ENCODE peak calls at places on chromosomes 2 and 18, in five cellular contexts. One of them, this sample, is unnamed.

GRCh38 chr2:101012706-101013181 is 10.7 kb downstream of the RPL31 start:
- DNase-seq in HCT116: no peak
- DNase-seq in PC-3: peak
- DNase-seq in neural progenitor cell: peak
- DNase-seq in hepatocyte: peak
- DNase-seq in this sample: peak

GRCh38 chr18:13558132-13558531 is 168.2 kb downstream of the FAM210A start:
- DNase-seq in HCT116: peak
- DNase-seq in PC-3: peak
- DNase-seq in neural progenitor cell: peak
- DNase-seq in hepatocyte: peak
- DNase-seq in this sample: peak

GRCh38 chr2:84052043-84052442 is 407.0 kb downstream of the SUCLG1 start:
- DNase-seq in HCT116: no peak
- DNase-seq in PC-3: no peak
- DNase-seq in neural progenitor cell: no peak
- DNase-seq in hepatocyte: no peak
- DNase-seq in this sample: no peak

GRCh38 chr2:218886461-218886947 is 5.9 kb downstream of the WNT10A start:
- DNase-seq in HCT116: no peak
- DNase-seq in PC-3: no peak
- DNase-seq in neural progenitor cell: peak
- DNase-seq in hepatocyte: no peak
- DNase-seq in this sample: peak

GRCh38 chr18:57595347-57595746 is 8.8 kb upstream of the FECH start:
- DNase-seq in HCT116: no peak
- DNase-seq in PC-3: no peak
- DNase-seq in neural progenitor cell: peak
- DNase-seq in hepatocyte: no peak
- DNase-seq in this sample: no peak

GRCh38 chr18:5995626-5996025 is 100.3 kb upstream of the TMEM200C start:
- DNase-seq in HCT116: no peak
- DNase-seq in PC-3: no peak
- DNase-seq in neural progenitor cell: no peak
- DNase-seq in hepatocyte: no peak
- DNase-seq in this sample: no peak

GRCh38 chr2:695111-695510 is 17.9 kb upstream of the TMEM18 start:
- DNase-seq in HCT116: no peak
- DNase-seq in PC-3: no peak
- DNase-seq in neural progenitor cell: no peak
- DNase-seq in hepatocyte: no peak
- DNase-seq in this sample: no peak

GRCh38 chr2:170813611-170814550 is 2.8 kb upstream of the GAD1 start:
- DNase-seq in HCT116: no peak
- DNase-seq in PC-3: peak
- DNase-seq in neural progenitor cell: peak
- DNase-seq in hepatocyte: peak
- DNase-seq in this sample: peak

GRCh38 chr18:70578480-70578879 is 289.6 kb downstream of the SOCS6 start:
- DNase-seq in HCT116: no peak
- DNase-seq in PC-3: no peak
- DNase-seq in neural progenitor cell: peak
- DNase-seq in hepatocyte: peak
- DNase-seq in this sample: no peak

GRCh38 chr18:41939326-41939725 is 15.7 kb upstream of the PIK3C3 start:
- DNase-seq in HCT116: no peak
- DNase-seq in PC-3: no peak
- DNase-seq in neural progenitor cell: no peak
- DNase-seq in hepatocyte: no peak
- DNase-seq in this sample: no peak

GRCh38 chr2:119247844-119248271 is 24.2 kb downstream of the STEAP3 start:
- DNase-seq in HCT116: no peak
- DNase-seq in PC-3: no peak
- DNase-seq in neural progenitor cell: no peak
- DNase-seq in hepatocyte: no peak
- DNase-seq in this sample: no peak

GRCh38 chr2:99765919-99766318 is 276.1 kb upstream of the REV1 start:
- DNase-seq in HCT116: no peak
- DNase-seq in PC-3: no peak
- DNase-seq in neural progenitor cell: no peak
- DNase-seq in hepatocyte: peak
- DNase-seq in this sample: no peak

GRCh38 chr2:156687715-156688114 is 251.5 kb downstream of the GPD2 start:
- DNase-seq in HCT116: no peak
- DNase-seq in PC-3: peak
- DNase-seq in neural progenitor cell: no peak
- DNase-seq in hepatocyte: peak
- DNase-seq in this sample: no peak

GRCh38 chr2:171968509-171968908 is 31.2 kb upstream of the METAP1D start:
- DNase-seq in HCT116: no peak
- DNase-seq in PC-3: no peak
- DNase-seq in neural progenitor cell: no peak
- DNase-seq in hepatocyte: no peak
- DNase-seq in this sample: no peak

GRCh38 chr2:40285391-40285790 is 166.5 kb downstream of the SLC8A1 start:
- DNase-seq in HCT116: no peak
- DNase-seq in PC-3: no peak
- DNase-seq in neural progenitor cell: no peak
- DNase-seq in hepatocyte: no peak
- DNase-seq in this sample: no peak

GRCh38 chr18:55083461-55083860 is 124.2 kb upstream of the CCDC68 start:
- DNase-seq in HCT116: no peak
- DNase-seq in PC-3: no peak
- DNase-seq in neural progenitor cell: no peak
- DNase-seq in hepatocyte: no peak
- DNase-seq in this sample: no peak

GRCh38 chr2:129262934-129263333 is 716.5 kb upstream of the RAB6C start:
- DNase-seq in HCT116: no peak
- DNase-seq in PC-3: no peak
- DNase-seq in neural progenitor cell: no peak
- DNase-seq in hepatocyte: no peak
- DNase-seq in this sample: no peak

GRCh38 chr2:20667531-20668401 is 822 bp downstream of the GDF7 start:
- DNase-seq in HCT116: no peak
- DNase-seq in PC-3: no peak
- DNase-seq in neural progenitor cell: peak
- DNase-seq in hepatocyte: no peak
- DNase-seq in this sample: no peak

GRCh38 chr2:190443055-190443454 is 34.9 kb downstream of the MFSD6 start:
- DNase-seq in HCT116: no peak
- DNase-seq in PC-3: no peak
- DNase-seq in neural progenitor cell: no peak
- DNase-seq in hepatocyte: no peak
- DNase-seq in this sample: no peak

GRCh38 chr2:102301867-102302362 is 9.4 kb upstream of the IL1RL1 start:
- DNase-seq in HCT116: peak
- DNase-seq in PC-3: peak
- DNase-seq in neural progenitor cell: peak
- DNase-seq in hepatocyte: peak
- DNase-seq in this sample: peak

GRCh38 chr2:1990724-1991123 is 246.4 kb upstream of the PXDN start:
- DNase-seq in HCT116: no peak
- DNase-seq in PC-3: no peak
- DNase-seq in neural progenitor cell: no peak
- DNase-seq in hepatocyte: no peak
- DNase-seq in this sample: no peak

GRCh38 chr2:235958221-235958620 is 210.0 kb downstream of the GBX2 start:
- DNase-seq in HCT116: no peak
- DNase-seq in PC-3: no peak
- DNase-seq in neural progenitor cell: no peak
- DNase-seq in hepatocyte: no peak
- DNase-seq in this sample: no peak

GRCh38 chr18:32389868-32390267 is 80.8 kb downstream of the GAREM1 start:
- DNase-seq in HCT116: no peak
- DNase-seq in PC-3: no peak
- DNase-seq in neural progenitor cell: no peak
- DNase-seq in hepatocyte: no peak
- DNase-seq in this sample: no peak

GRCh38 chr2:70514612-70515055 is 39.0 kb downstream of the TGFA start:
- DNase-seq in HCT116: no peak
- DNase-seq in PC-3: no peak
- DNase-seq in neural progenitor cell: no peak
- DNase-seq in hepatocyte: peak
- DNase-seq in this sample: no peak

GRCh38 chr2:36455788-36456187 is 100.2 kb downstream of the CRIM1 start:
- DNase-seq in HCT116: no peak
- DNase-seq in PC-3: no peak
- DNase-seq in neural progenitor cell: peak
- DNase-seq in hepatocyte: no peak
- DNase-seq in this sample: no peak

GRCh38 chr2:239806276-239806675 is 218.9 kb downstream of the NDUFA10 start:
- DNase-seq in HCT116: no peak
- DNase-seq in PC-3: no peak
- DNase-seq in neural progenitor cell: no peak
- DNase-seq in hepatocyte: no peak
- DNase-seq in this sample: no peak

GRCh38 chr2:134460583-134460998 is 206.7 kb downstream of the MGAT5 start:
- DNase-seq in HCT116: peak
- DNase-seq in PC-3: peak
- DNase-seq in neural progenitor cell: peak
- DNase-seq in hepatocyte: peak
- DNase-seq in this sample: peak
- TF ChIP-seq EZH2phosphoT487 in HCT116: no peak
- TF ChIP-seq EZH2phosphoT487 in PC-3: no peak
- TF ChIP-seq EZH2phosphoT487 in neural progenitor cell: no peak
- TF ChIP-seq EZH2phosphoT487 in hepatocyte: no peak
- TF ChIP-seq EZH2phosphoT487 in this sample: no peak

GRCh38 chr2:162992828-162993227 is 154.3 kb upstream of the KCNH7 start:
- DNase-seq in HCT116: no peak
- DNase-seq in PC-3: no peak
- DNase-seq in neural progenitor cell: no peak
- DNase-seq in hepatocyte: no peak
- DNase-seq in this sample: no peak

GRCh38 chr2:162994718-162995117 is 156.2 kb upstream of the KCNH7 start:
- DNase-seq in HCT116: no peak
- DNase-seq in PC-3: no peak
- DNase-seq in neural progenitor cell: no peak
- DNase-seq in hepatocyte: no peak
- DNase-seq in this sample: no peak

DNA sequence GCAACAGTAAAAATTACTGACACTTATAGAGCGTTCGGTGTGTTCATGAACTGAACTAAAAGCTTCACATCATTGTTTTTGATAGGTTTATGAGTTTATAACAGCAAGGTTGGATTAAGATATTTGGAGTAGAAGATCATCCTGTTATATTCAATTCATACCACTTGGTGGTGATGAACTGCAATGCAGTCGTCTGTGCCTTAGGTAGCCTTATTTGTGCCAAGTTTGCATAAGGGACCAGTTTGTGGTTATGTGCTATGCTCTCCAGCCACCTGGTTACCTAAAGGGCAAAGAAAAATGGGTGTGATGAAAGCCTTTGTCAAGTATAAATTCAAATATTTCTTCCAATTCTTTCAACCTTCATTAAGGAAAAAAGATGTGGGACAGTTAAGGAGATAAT is 150.9 kb upstream of the KCNH7 start:
- DNase-seq in HCT116: no peak
- DNase-seq in PC-3: peak
- DNase-seq in neural progenitor cell: no peak
- DNase-seq in hepatocyte: no peak
- DNase-seq in this sample: peak
- TF ChIP-seq CTCF in HCT116: no peak
- TF ChIP-seq CTCF in PC-3: peak
- TF ChIP-seq CTCF in neural progenitor cell: no peak
- TF ChIP-seq CTCF in hepatocyte: no peak
- TF ChIP-seq CTCF in this sample: peak

DNA sequence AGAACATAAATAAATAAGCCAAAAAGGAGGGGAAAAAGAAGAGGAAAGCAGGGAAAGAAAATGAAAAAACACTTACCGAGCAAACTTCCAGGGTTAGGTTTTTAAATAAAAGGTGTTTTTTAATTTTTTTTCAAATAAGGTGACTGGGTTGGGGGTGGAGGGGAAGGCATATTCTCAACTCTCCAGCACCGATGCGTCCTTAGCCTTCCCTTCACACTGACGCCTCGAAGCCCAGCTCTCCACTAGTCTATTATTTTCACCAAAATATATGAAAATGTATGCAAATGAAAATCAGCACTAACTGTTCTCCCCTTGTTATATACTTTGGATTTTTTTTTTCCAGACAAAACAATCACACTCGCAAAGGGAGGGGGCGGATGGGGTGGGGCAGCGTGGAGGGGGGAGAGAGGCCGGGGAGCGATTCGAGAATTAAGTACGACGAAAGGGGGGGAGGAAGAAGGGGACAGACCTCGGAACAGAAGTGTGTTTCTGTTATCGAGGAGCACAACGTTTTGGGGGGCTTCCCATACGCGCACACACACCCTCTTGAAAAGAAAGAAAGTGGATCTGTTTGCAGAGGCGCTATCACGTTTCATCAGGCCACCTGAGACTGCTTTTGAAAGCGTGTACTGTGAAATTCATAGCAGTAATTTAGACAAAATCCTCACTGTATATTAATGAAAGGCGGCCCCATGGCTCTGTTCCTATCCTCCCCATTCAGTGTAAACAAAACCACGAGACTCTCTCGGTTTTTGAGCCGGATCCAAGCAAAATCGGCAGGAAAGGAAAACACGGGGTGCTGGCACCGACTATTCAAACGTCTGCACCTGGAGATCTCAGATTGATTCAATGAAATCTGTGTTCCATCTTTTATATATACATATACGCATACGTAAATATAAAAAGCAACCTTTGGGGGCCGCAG is 2.4 kb upstream of the POU3F3 start:
- DNase-seq in HCT116: no peak
- DNase-seq in PC-3: no peak
- DNase-seq in neural progenitor cell: no peak
- DNase-seq in hepatocyte: no peak
- DNase-seq in this sample: no peak
- TF ChIP-seq EZH2 in HCT116: no peak
- TF ChIP-seq EZH2 in PC-3: no peak
- TF ChIP-seq EZH2 in neural progenitor cell: peak
- TF ChIP-seq EZH2 in hepatocyte: no peak
- TF ChIP-seq EZH2 in this sample: no peak

GRCh38 chr18:25281522-25281921 is 70.4 kb downstream of the ZNF521 start:
- DNase-seq in HCT116: no peak
- DNase-seq in PC-3: no peak
- DNase-seq in neural progenitor cell: no peak
- DNase-seq in hepatocyte: no peak
- DNase-seq in this sample: no peak

GRCh38 chr18:25283769-25284168 is 68.2 kb downstream of the ZNF521 start:
- DNase-seq in HCT116: no peak
- DNase-seq in PC-3: no peak
- DNase-seq in neural progenitor cell: no peak
- DNase-seq in hepatocyte: no peak
- DNase-seq in this sample: no peak

GRCh38 chr18:25284278-25284677 is 67.7 kb downstream of the ZNF521 start:
- DNase-seq in HCT116: no peak
- DNase-seq in PC-3: no peak
- DNase-seq in neural progenitor cell: no peak
- DNase-seq in hepatocyte: no peak
- DNase-seq in this sample: no peak

GRCh38 chr18:25282922-25283703 is 68.9 kb downstream of the ZNF521 start:
- DNase-seq in HCT116: no peak
- DNase-seq in PC-3: no peak
- DNase-seq in neural progenitor cell: peak
- DNase-seq in hepatocyte: no peak
- DNase-seq in this sample: no peak

GRCh38 chr18:25282282-25282681 is 69.7 kb downstream of the ZNF521 start:
- DNase-seq in HCT116: no peak
- DNase-seq in PC-3: no peak
- DNase-seq in neural progenitor cell: peak
- DNase-seq in hepatocyte: no peak
- DNase-seq in this sample: no peak
- TF ChIP-seq EZH2phosphoT487 in HCT116: no peak
- TF ChIP-seq EZH2phosphoT487 in PC-3: no peak
- TF ChIP-seq EZH2phosphoT487 in neural progenitor cell: no peak
- TF ChIP-seq EZH2phosphoT487 in hepatocyte: no peak
- TF ChIP-seq EZH2phosphoT487 in this sample: no peak

GRCh38 chr2:86201951-86202692 is 2.9 kb downstream of the MRPL35 start:
- DNase-seq in HCT116: no peak
- DNase-seq in PC-3: no peak
- DNase-seq in neural progenitor cell: no peak
- DNase-seq in hepatocyte: no peak
- DNase-seq in this sample: no peak
- TF ChIP-seq CTCF in HCT116: no peak
- TF ChIP-seq CTCF in PC-3: no peak
- TF ChIP-seq CTCF in neural progenitor cell: peak
- TF ChIP-seq CTCF in hepatocyte: no peak
- TF ChIP-seq CTCF in this sample: no peak

This sample was measured in MM.1S.